ENCODE peak calls at places on chromosomes 4 and X, in four cellular contexts. V is right lobe of liver, W is left ventricle myocardium inferior, M is dorsolateral prefrontal cortex. P is an unnamed sample.

GRCh38 chr4:68693325-68694075 is 23.0 kb upstream of the UGT2B15 start:
- DNase-seq in V (no peak), M (no peak), W (no peak), P (no peak)

GRCh38 chrX:1491851-1492349 is 39.2 kb upstream of the ASMTL start:
- DNase-seq in V (no peak), W (no peak), M (no peak), P (no peak)

GRCh38 chr4:69617083-69617694 is 22.3 kb downstream of the UGT2A2 start:
- DNase-seq in W (no peak), V (no peak), M (no peak), P (no peak)

GRCh38 chr4:80608285-80608980 is 272.9 kb downstream of the CFAP299 start:
- DNase-seq in W (no peak), M (no peak), V (no peak), P (no peak)

GRCh38 chr4:38330321-38330720 is 333.7 kb upstream of the KLF3 start:
- DNase-seq in W (no peak), V (no peak), M (no peak), P (no peak)

GRCh38 chr4:108049406-108049805 is 59.7 kb downstream of the HADH start:
- DNase-seq in M (no peak), V (no peak), W (no peak), P (no peak)

GRCh38 chr4:2949782-2950125 is 13.5 kb downstream of the NOP14 start:
- DNase-seq in M (no peak), W (no peak), V (no peak), P (no peak)

GRCh38 chr4:87399148-87399547 is 8.2 kb upstream of the HSD17B11 start:
- DNase-seq in V (no peak), M (no peak), W (no peak), P (no peak)

GRCh38 chrX:79182616-79183015 is 38.1 kb downstream of the GPR174 start:
- DNase-seq in M (no peak), V (no peak), W (no peak), P (no peak)

GRCh38 chrX:69079278-69079677 is 86.0 kb downstream of the PJA1 start:
- DNase-seq in V (no peak), W (no peak), M (no peak), P (no peak)

GRCh38 chr4:164783966-164784365 is 30.0 kb downstream of the SMIM31 start:
- DNase-seq in V (no peak), W (no peak), M (no peak), P (no peak)

GRCh38 chr4:73019462-73020047 is 50.0 kb downstream of the COX18 start:
- DNase-seq in V (no peak), W (no peak), M (no peak), P (no peak)

GRCh38 chr4:103478210-103478609 is 241.6 kb downstream of the TACR3 start:
- DNase-seq in M (no peak), V (no peak), W (no peak), P (no peak)

GRCh38 chr4:13160906-13161305 is 323.2 kb downstream of the RAB28 start:
- DNase-seq in W (no peak), M (no peak), V (no peak), P (no peak)

GRCh38 chr4:111639876-111640275 is 505.4 kb upstream of the FAM241A start:
- DNase-seq in W (no peak), M (no peak), V (no peak), P (no peak)
- H3K4me3 ChIP-seq in W (no peak), M (no peak), V (no peak), P (no peak)

GRCh38 chr4:170243662-170244288 is 154.0 kb upstream of the AADAT start:
- DNase-seq in V (no peak), W (no peak), M (no peak), P (no peak)
- TF ChIP-seq CTCF in V (no peak), W (no peak), M (no peak), P (no peak)

GRCh38 chr4:8270912-8271815 is 1.6 kb downstream of the HTRA3 start:
- DNase-seq in V (no peak), M (no peak), W (no peak), P (no peak)

GRCh38 chr4:8271821-8272220 is 2.3 kb downstream of the HTRA3 start:
- DNase-seq in V (no peak), M (no peak), W (no peak), P (no peak)

GRCh38 chr4:8268901-8269534 is 536 bp upstream of the HTRA3 start:
- DNase-seq in W (no peak), V (no peak), M (no peak), P (no peak)

GRCh38 chr4:8269535-8270417 is at the start of gene HTRA3:
- DNase-seq in M (no peak), V (peak), W (peak), P (peak)

DNA sequence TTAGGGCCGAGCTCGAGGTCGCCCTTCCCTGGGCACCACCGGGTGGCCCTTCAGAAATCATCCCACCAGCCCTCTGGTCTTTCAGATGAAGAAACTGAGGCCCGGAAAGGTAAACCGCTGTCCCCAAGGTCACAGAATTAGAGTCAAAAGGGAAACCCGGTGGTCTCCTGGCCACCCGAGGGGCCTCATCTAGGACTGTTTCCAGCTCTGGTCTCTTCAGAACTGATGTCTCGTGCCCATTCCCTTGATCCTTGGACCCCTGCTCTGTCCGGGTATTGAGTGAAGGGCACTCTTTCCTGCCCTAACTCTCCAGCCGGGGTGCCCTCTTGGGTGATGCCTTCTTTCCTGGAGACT is 841 bp downstream of the HTRA3 start:
- DNase-seq in W (no peak), M (no peak), V (no peak), P (no peak)
- H3K4me3 ChIP-seq in W (peak), M (peak), V (peak), P (peak)

GRCh38 chr4:176339936-176340761 is 20.4 kb downstream of the SPCS3 start:
- DNase-seq in M (no peak), W (no peak), V (no peak), P (no peak)

GRCh38 chr4:176343286-176343685 is 23.5 kb downstream of the SPCS3 start:
- DNase-seq in V (no peak), M (no peak), W (no peak), P (no peak)

GRCh38 chr4:176335421-176335820 is 15.7 kb downstream of the SPCS3 start:
- DNase-seq in M (no peak), W (no peak), V (no peak), P (no peak)

GRCh38 chr4:176342384-176342783 is 22.6 kb downstream of the SPCS3 start:
- DNase-seq in W (no peak), M (no peak), V (no peak), P (no peak)

DNA sequence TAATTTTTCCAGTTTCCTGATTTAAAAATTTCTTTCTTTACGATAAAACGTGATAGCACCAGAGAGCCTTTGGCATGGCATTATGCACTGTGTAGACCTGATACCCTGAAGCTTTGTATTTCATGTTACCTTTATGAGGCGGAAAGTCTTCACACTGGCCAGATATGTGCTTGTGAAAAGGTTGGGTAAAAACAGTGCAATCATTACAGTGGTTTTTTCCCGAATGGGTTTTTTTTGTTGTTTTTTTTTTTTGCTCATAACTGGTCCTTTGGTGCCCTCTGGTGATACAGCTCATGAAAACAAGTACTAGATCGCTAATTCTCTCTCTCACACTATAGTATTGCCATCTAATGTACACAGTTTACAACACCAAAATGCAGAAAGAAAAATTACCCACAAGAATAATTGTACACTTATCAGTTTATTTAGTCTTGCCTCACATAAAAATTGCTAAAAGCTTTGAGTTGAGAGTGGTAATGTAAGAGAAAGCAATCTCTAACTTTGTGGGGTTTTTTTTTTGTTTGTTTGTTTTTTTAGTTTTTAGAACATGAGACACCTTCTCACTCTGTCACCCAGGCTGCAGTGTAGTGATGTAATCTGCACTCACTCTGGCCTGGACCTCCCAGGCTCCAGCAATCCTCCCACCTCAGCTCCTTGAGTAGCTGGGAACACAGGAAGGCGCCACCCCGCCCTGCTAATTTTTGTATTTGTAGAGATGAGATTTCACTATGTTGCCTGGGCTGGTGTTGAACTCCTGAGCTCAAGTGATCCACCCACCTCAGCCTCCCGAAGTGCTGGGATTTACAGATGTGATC is 21.3 kb downstream of the SPCS3 start:
- DNase-seq in W (no peak), V (no peak), M (no peak), P (no peak)
- TF ChIP-seq CTCF in W (peak), V (peak), M (peak), P (peak)

GRCh38 chr4:5888706-5889696 is 3.9 kb downstream of the CRMP1 start:
- DNase-seq in V (no peak), W (no peak), M (no peak), P (no peak)
- H3K4me3 ChIP-seq in V (no peak), W (peak), M (peak), P (peak)

GRCh38 chr4:70704333-70705145 is 16.2 kb downstream of the UTP3 start:
- DNase-seq in V (peak), W (peak), M (peak), P (peak)
- TF ChIP-seq CTCF in V (no peak), W (peak), M (no peak), P (peak)

GRCh38 chrX:153885968-153886903 is at the start of gene L1CAM:
- DNase-seq in W (no peak), V (no peak), M (no peak), P (no peak)
- H3K4me3 ChIP-seq in W (peak), V (no peak), M (peak), P (no peak)

DNA sequence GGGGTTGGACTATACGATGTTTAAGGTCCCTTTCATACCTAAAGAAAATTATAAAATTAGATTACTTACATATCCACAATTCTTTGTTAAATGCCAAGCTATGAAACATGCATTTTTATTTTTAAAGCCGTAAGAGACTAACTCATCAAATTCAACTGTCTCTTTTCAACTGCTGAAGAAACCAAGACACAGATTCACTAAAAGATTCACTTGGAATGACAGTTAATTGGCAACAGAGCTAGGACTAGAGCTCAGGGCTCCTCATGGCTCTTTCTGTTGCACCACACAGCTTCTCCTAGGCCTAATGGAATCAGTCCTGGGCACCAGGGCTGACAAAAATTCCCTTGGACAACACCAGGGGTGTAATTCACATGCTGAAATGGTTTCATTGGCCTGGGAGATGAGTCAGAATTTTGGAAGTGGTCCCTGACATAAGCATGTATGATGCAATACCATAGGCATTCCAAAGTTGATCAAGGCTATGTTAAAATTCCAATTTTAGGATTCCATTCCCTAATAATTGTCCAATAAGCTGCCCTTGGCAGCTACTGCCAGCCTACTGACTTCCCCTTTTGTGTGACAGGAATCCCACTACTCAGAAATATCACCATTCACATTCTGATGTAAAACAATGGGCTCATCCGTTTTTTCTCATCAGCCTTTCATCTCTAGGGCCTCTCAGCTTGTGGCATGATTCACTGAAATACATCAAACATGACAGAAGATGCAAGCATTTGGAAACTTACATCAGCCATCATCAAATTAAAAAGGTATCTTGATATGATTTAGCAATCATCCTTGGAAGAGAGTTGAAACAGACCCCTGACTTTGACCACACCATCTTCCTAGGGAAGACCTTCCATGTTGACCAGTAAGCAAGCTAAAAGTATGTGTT is 54.2 kb downstream of the PLAC1 start:
- DNase-seq in V (no peak), W (no peak), M (no peak), P (peak)
- TF ChIP-seq CTCF in V (no peak), W (no peak), M (no peak), P (peak)